ENCODE peak calls at places on chromosomes 13 and 19, in five cellular contexts. One of them, this sample, is unnamed.

GRCh38 chr13:80359459-80360297 is 18.8 kb upstream of the SPRY2 start:
- DNase-seq in IMR-90: no peak
- DNase-seq in mesenchymal stem cell: peak; percentile 48
- DNase-seq in neuronal stem cell: peak; percentile 95
- DNase-seq in H1: peak; percentile 78
- DNase-seq in this sample: peak; percentile 80

GRCh38 chr13:91576590-91576989 is 178.2 kb downstream of the GPC5 start:
- DNase-seq in mesenchymal stem cell: no peak
- DNase-seq in neuronal stem cell: no peak
- DNase-seq in H1: peak; percentile 23
- DNase-seq in IMR-90: no peak
- DNase-seq in this sample: peak; percentile 58

GRCh38 chr19:3192684-3193083 is 7.0 kb downstream of the NCLN start:
- DNase-seq in H1: no peak
- DNase-seq in IMR-90: no peak
- DNase-seq in neuronal stem cell: no peak
- DNase-seq in mesenchymal stem cell: no peak
- DNase-seq in this sample: no peak

GRCh38 chr19:34879563-34879962 is 47.1 kb upstream of the ZNF30 start:
- DNase-seq in neuronal stem cell: no peak
- DNase-seq in mesenchymal stem cell: no peak
- DNase-seq in H1: no peak
- DNase-seq in IMR-90: no peak
- DNase-seq in this sample: no peak

GRCh38 chr19:41882568-41883462 is at the start of gene ARHGEF1:
- DNase-seq in IMR-90: no peak
- DNase-seq in H1: no peak
- DNase-seq in neuronal stem cell: no peak
- DNase-seq in mesenchymal stem cell: peak; percentile 12
- DNase-seq in this sample: no peak

GRCh38 chr19:1862068-1862423 is 1.3 kb downstream of the KLF16 start:
- DNase-seq in H1: no peak
- DNase-seq in mesenchymal stem cell: no peak
- DNase-seq in neuronal stem cell: no peak
- DNase-seq in IMR-90: no peak
- DNase-seq in this sample: no peak

GRCh38 chr13:112861876-112862615 is 107.0 kb upstream of the MCF2L start:
- DNase-seq in mesenchymal stem cell: no peak
- DNase-seq in neuronal stem cell: no peak
- DNase-seq in IMR-90: no peak
- DNase-seq in H1: no peak
- DNase-seq in this sample: no peak

GRCh38 chr13:68099616-68100015 is 869.5 kb upstream of the PCDH9 start:
- DNase-seq in mesenchymal stem cell: peak; percentile 59
- DNase-seq in neuronal stem cell: no peak
- DNase-seq in IMR-90: peak; percentile 17
- DNase-seq in H1: no peak
- DNase-seq in this sample: no peak

GRCh38 chr13:50393641-50394040 is 378.4 kb downstream of the KCNRG start:
- DNase-seq in neuronal stem cell: peak; percentile 30
- DNase-seq in mesenchymal stem cell: no peak
- DNase-seq in IMR-90: peak; percentile 30
- DNase-seq in H1: no peak
- DNase-seq in this sample: peak; percentile 54

GRCh38 chr13:107170270-107170931 is 602.5 kb upstream of the ARGLU1 start:
- DNase-seq in H1: no peak
- DNase-seq in mesenchymal stem cell: no peak
- DNase-seq in IMR-90: no peak
- DNase-seq in neuronal stem cell: no peak
- DNase-seq in this sample: no peak

GRCh38 chr19:38617283-38617763 is 430 bp downstream of the MAP4K1 start:
- DNase-seq in H1: no peak
- DNase-seq in neuronal stem cell: no peak
- DNase-seq in IMR-90: no peak
- DNase-seq in mesenchymal stem cell: no peak
- DNase-seq in this sample: no peak

GRCh38 chr13:38463047-38463446 is 113.4 kb downstream of the UFM1 start:
- DNase-seq in mesenchymal stem cell: no peak
- DNase-seq in IMR-90: no peak
- DNase-seq in neuronal stem cell: no peak
- DNase-seq in H1: no peak
- DNase-seq in this sample: no peak

GRCh38 chr19:49113762-49114629 is at the start of gene LIN7B:
- DNase-seq in neuronal stem cell: peak; percentile 71
- DNase-seq in H1: no peak
- DNase-seq in IMR-90: peak; percentile 54
- DNase-seq in mesenchymal stem cell: peak; percentile 57
- DNase-seq in this sample: peak; percentile 72

GRCh38 chr19:52941941-52942370 is 18.7 kb upstream of the ZNF888 start:
- DNase-seq in H1: no peak
- DNase-seq in IMR-90: peak; percentile 20
- DNase-seq in mesenchymal stem cell: peak; percentile 50
- DNase-seq in neuronal stem cell: no peak
- DNase-seq in this sample: peak; percentile 46

GRCh38 chr13:76730220-76730619 is 156.0 kb downstream of the KCTD12 start:
- DNase-seq in IMR-90: no peak
- DNase-seq in H1: no peak
- DNase-seq in mesenchymal stem cell: no peak
- DNase-seq in neuronal stem cell: no peak
- DNase-seq in this sample: no peak

GRCh38 chr19:51122112-51122981 is 2.4 kb upstream of the SIGLEC9 start:
- DNase-seq in mesenchymal stem cell: peak; percentile 48
- DNase-seq in IMR-90: no peak
- DNase-seq in neuronal stem cell: no peak
- DNase-seq in H1: no peak
- DNase-seq in this sample: no peak

GRCh38 chr13:72004236-72004635 is 137.2 kb upstream of the DACH1 start:
- DNase-seq in neuronal stem cell: no peak
- DNase-seq in IMR-90: no peak
- DNase-seq in mesenchymal stem cell: no peak
- DNase-seq in H1: no peak
- DNase-seq in this sample: no peak

GRCh38 chr19:49442793-49443365 is 1.6 kb upstream of the SLC17A7 start:
- DNase-seq in mesenchymal stem cell: peak; percentile 92
- DNase-seq in H1: peak; percentile 96
- DNase-seq in IMR-90: peak; percentile 73
- DNase-seq in neuronal stem cell: peak; percentile 92
- DNase-seq in this sample: peak; percentile 100

GRCh38 chr19:33071887-33072286 is 7.2 kb upstream of the RHPN2 start:
- DNase-seq in H1: no peak
- DNase-seq in neuronal stem cell: no peak
- DNase-seq in mesenchymal stem cell: no peak
- DNase-seq in IMR-90: no peak
- DNase-seq in this sample: no peak

GRCh38 chr19:55620951-55621672 is 3.3 kb downstream of the ZNF784 start:
- DNase-seq in neuronal stem cell: no peak
- DNase-seq in IMR-90: no peak
- DNase-seq in mesenchymal stem cell: no peak
- DNase-seq in H1: no peak
- DNase-seq in this sample: no peak

GRCh38 chr13:41111454-41111853 is 21.1 kb downstream of the KBTBD6 start:
- DNase-seq in IMR-90: peak; percentile 52
- DNase-seq in H1: no peak
- DNase-seq in neuronal stem cell: no peak
- DNase-seq in mesenchymal stem cell: peak; percentile 18
- DNase-seq in this sample: no peak

GRCh38 chr13:29681859-29682258 is 86.4 kb upstream of the SLC7A1 start:
- DNase-seq in neuronal stem cell: no peak
- DNase-seq in mesenchymal stem cell: no peak
- DNase-seq in H1: no peak
- DNase-seq in IMR-90: no peak
- DNase-seq in this sample: no peak

GRCh38 chr13:33744589-33745369 is 73.2 kb upstream of the RFC3 start:
- DNase-seq in mesenchymal stem cell: no peak
- DNase-seq in neuronal stem cell: no peak
- DNase-seq in H1: no peak
- DNase-seq in IMR-90: no peak
- DNase-seq in this sample: no peak

GRCh38 chr13:33092422-33092987 is 76.3 kb downstream of the KL start:
- DNase-seq in IMR-90: no peak
- DNase-seq in neuronal stem cell: no peak
- DNase-seq in H1: no peak
- DNase-seq in mesenchymal stem cell: no peak
- DNase-seq in this sample: no peak

GRCh38 chr13:35923347-35923746 is 207.8 kb downstream of the DCLK1 start:
- DNase-seq in IMR-90: peak; percentile 68
- DNase-seq in mesenchymal stem cell: peak; percentile 7
- DNase-seq in H1: no peak
- DNase-seq in neuronal stem cell: no peak
- DNase-seq in this sample: no peak

GRCh38 chr13:85525411-85525810 is 273.8 kb downstream of the SLITRK6 start:
- DNase-seq in neuronal stem cell: no peak
- DNase-seq in mesenchymal stem cell: peak; percentile 3
- DNase-seq in IMR-90: no peak
- DNase-seq in H1: no peak
- DNase-seq in this sample: no peak
- H2BK120ac ChIP-seq in neuronal stem cell: no peak overlapping the region
- H2BK120ac ChIP-seq in mesenchymal stem cell: no peak overlapping the region
- H2BK120ac ChIP-seq in IMR-90: peak overlapping the region; percentile 36
- H2BK120ac ChIP-seq in H1: no peak overlapping the region
- H2BK120ac ChIP-seq in this sample: no peak overlapping the region

DNA sequence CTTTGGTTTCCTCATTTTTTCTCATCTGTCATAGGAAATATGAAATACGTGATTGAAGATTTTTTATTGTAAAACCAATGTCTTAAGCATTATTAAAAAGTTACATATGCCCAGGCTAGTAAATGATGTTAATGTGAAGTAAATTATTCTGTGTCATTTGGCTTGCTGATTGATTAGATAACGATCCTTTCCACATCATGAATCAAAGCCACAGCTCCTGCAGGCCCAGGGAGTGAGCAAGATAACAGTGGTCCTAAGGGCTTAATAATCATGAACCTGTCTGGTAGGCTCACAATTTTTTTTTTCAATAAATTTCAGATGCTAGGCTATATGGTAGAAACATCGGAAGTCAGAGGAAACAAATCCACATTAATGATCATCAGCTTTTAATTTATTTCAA is 269.0 kb upstream of the SLC10A2 start:
- DNase-seq in neuronal stem cell: no peak
- DNase-seq in H1: no peak
- DNase-seq in mesenchymal stem cell: no peak
- DNase-seq in IMR-90: no peak
- DNase-seq in this sample: no peak
- H2BK120ac ChIP-seq in neuronal stem cell: no peak overlapping the region
- H2BK120ac ChIP-seq in H1: no peak overlapping the region
- H2BK120ac ChIP-seq in mesenchymal stem cell: no peak overlapping the region
- H2BK120ac ChIP-seq in IMR-90: no peak overlapping the region
- H2BK120ac ChIP-seq in this sample: no peak overlapping the region

GRCh38 chr19:18332917-18333530 is 7.4 kb upstream of the PGPEP1 start:
- DNase-seq in IMR-90: no peak
- DNase-seq in neuronal stem cell: no peak
- DNase-seq in mesenchymal stem cell: no peak
- DNase-seq in H1: no peak
- DNase-seq in this sample: no peak
- H2BK120ac ChIP-seq in IMR-90: no peak overlapping the region
- H2BK120ac ChIP-seq in neuronal stem cell: peak overlapping the region; percentile 17
- H2BK120ac ChIP-seq in mesenchymal stem cell: no peak overlapping the region
- H2BK120ac ChIP-seq in H1: no peak overlapping the region
- H2BK120ac ChIP-seq in this sample: no peak overlapping the region

GRCh38 chr13:28392428-28392827 is 102.5 kb downstream of the FLT1 start:
- DNase-seq in IMR-90: no peak
- DNase-seq in neuronal stem cell: no peak
- DNase-seq in mesenchymal stem cell: peak; percentile 30
- DNase-seq in H1: no peak
- DNase-seq in this sample: no peak

GRCh38 chr13:28396053-28396452 is 98.9 kb downstream of the FLT1 start:
- DNase-seq in IMR-90: no peak
- DNase-seq in mesenchymal stem cell: no peak
- DNase-seq in neuronal stem cell: no peak
- DNase-seq in H1: no peak
- DNase-seq in this sample: no peak

GRCh38 chr13:28392896-28393295 is 102.0 kb downstream of the FLT1 start:
- DNase-seq in neuronal stem cell: no peak
- DNase-seq in IMR-90: no peak
- DNase-seq in mesenchymal stem cell: peak; percentile 55
- DNase-seq in H1: no peak
- DNase-seq in this sample: no peak

DNA sequence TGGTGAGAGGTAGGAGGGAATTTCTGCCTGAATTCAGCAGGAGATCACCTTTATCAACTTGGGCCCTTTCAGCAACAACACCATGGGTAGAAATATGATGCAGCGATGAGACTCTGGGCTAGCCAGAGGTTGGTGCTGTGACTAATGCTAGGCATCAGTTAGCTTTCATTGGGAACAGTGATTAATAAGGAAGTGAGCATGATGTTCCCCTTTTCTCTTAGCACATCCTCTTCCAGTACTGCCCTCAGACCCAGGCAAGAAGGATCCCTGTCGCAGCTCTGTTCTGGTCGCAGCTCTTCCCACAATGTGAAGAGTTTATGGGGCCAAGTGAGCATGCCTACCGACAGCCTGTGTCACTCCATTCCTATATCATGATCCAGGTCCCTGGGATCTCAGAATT is 100.5 kb downstream of the FLT1 start:
- DNase-seq in mesenchymal stem cell: peak; percentile 24
- DNase-seq in H1: no peak
- DNase-seq in IMR-90: peak; percentile 34
- DNase-seq in neuronal stem cell: no peak
- DNase-seq in this sample: no peak
- H2BK120ac ChIP-seq in mesenchymal stem cell: no peak overlapping the region
- H2BK120ac ChIP-seq in H1: no peak overlapping the region
- H2BK120ac ChIP-seq in IMR-90: no peak overlapping the region
- H2BK120ac ChIP-seq in neuronal stem cell: no peak overlapping the region
- H2BK120ac ChIP-seq in this sample: no peak overlapping the region

DNA sequence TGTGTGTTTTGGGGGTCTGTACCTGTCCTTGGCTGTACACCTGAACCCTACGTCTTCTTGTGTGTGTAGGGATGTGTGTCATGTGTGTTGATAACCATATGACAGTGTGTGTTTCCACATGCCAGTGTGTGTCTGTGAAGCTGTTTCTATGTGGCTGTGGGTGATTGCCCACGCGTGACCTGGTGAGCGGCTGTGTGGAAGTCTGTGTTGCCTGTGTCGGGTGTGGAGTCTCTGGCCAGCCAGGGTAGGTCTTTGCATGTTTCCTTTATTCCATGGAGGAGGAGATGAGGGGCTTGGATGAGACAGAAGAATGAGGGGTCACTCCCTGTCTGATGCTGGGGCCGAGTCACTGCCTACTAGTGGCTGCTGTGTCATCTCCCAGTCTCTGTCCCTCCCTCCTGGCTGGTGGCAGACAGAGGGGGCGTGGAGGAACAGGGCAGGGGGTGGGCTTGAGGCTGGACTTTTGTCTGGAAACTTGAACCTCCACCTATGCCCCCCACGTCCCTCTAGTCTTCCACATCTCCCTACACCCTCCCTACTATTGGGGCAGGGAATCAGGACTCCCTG is 2.9 kb upstream of the FOSB start:
- DNase-seq in mesenchymal stem cell: peak; percentile 54
- DNase-seq in neuronal stem cell: no peak
- DNase-seq in IMR-90: no peak
- DNase-seq in H1: no peak
- DNase-seq in this sample: no peak
- H2BK120ac ChIP-seq in mesenchymal stem cell: no peak overlapping the region
- H2BK120ac ChIP-seq in neuronal stem cell: no peak overlapping the region
- H2BK120ac ChIP-seq in IMR-90: no peak overlapping the region
- H2BK120ac ChIP-seq in H1: no peak overlapping the region
- H2BK120ac ChIP-seq in this sample: no peak overlapping the region

GRCh38 chr13:39602277-39602613 is 748 bp downstream of the LHFPL6 start:
- DNase-seq in H1: no peak
- DNase-seq in mesenchymal stem cell: no peak
- DNase-seq in neuronal stem cell: no peak
- DNase-seq in IMR-90: no peak
- DNase-seq in this sample: no peak
- H2BK120ac ChIP-seq in H1: no peak overlapping the region
- H2BK120ac ChIP-seq in mesenchymal stem cell: peak overlapping the region; percentile 85
- H2BK120ac ChIP-seq in neuronal stem cell: no peak overlapping the region
- H2BK120ac ChIP-seq in IMR-90: peak overlapping the region; percentile 88
- H2BK120ac ChIP-seq in this sample: no peak overlapping the region

GRCh38 chr13:48890386-48890785 is 85.3 kb upstream of the FNDC3A start:
- DNase-seq in H1: no peak
- DNase-seq in mesenchymal stem cell: no peak
- DNase-seq in IMR-90: no peak
- DNase-seq in neuronal stem cell: no peak
- DNase-seq in this sample: no peak
- H2BK120ac ChIP-seq in H1: no peak overlapping the region
- H2BK120ac ChIP-seq in mesenchymal stem cell: no peak overlapping the region
- H2BK120ac ChIP-seq in IMR-90: no peak overlapping the region
- H2BK120ac ChIP-seq in neuronal stem cell: no peak overlapping the region
- H2BK120ac ChIP-seq in this sample: no peak overlapping the region

This sample was measured in H9.